ENCODE peak calls at places on chromosomes 13 and 19, in seven cellular contexts. One of them, this sample, is unnamed. For H3K27me3, the result is how much of the 10 kb centered on the place peaks cover.

GRCh38 chr19:28386080-28386869 is 826.7 kb downstream of the UQCRFS1 start:
- DNase-seq in GM23338: no peak
- DNase-seq in ovary: no peak
- DNase-seq in SK-N-SH: no peak
- DNase-seq in cardiac muscle cell: no peak
- DNase-seq in fibroblast of lung: no peak
- DNase-seq in BE2C: no peak
- DNase-seq in this sample: no peak

GRCh38 chr19:6955082-6955481 is 66.1 kb downstream of the MBD3L2B start:
- DNase-seq in GM23338: no peak
- DNase-seq in ovary: no peak
- DNase-seq in fibroblast of lung: no peak
- DNase-seq in cardiac muscle cell: no peak
- DNase-seq in BE2C: no peak
- DNase-seq in SK-N-SH: no peak
- DNase-seq in this sample: no peak

GRCh38 chr19:489418-490196 is 6.7 kb upstream of the MADCAM1 start:
- DNase-seq in BE2C: no peak
- DNase-seq in GM23338: peak
- DNase-seq in cardiac muscle cell: peak
- DNase-seq in SK-N-SH: peak
- DNase-seq in ovary: no peak
- DNase-seq in fibroblast of lung: peak
- DNase-seq in this sample: no peak

GRCh38 chr19:6728346-6728745 is 7.9 kb upstream of the C3 start:
- DNase-seq in GM23338: no peak
- DNase-seq in ovary: no peak
- DNase-seq in cardiac muscle cell: no peak
- DNase-seq in SK-N-SH: no peak
- DNase-seq in fibroblast of lung: no peak
- DNase-seq in BE2C: no peak
- DNase-seq in this sample: no peak

GRCh38 chr13:74367193-74367592 is 233.0 kb upstream of the KLF12 start:
- DNase-seq in cardiac muscle cell: no peak
- DNase-seq in ovary: no peak
- DNase-seq in BE2C: no peak
- DNase-seq in GM23338: no peak
- DNase-seq in fibroblast of lung: no peak
- DNase-seq in SK-N-SH: no peak
- DNase-seq in this sample: no peak

GRCh38 chr13:99968521-99969367 is 2.8 kb downstream of the ZIC5 start:
- DNase-seq in BE2C: no peak
- DNase-seq in cardiac muscle cell: no peak
- DNase-seq in fibroblast of lung: no peak
- DNase-seq in GM23338: peak
- DNase-seq in ovary: no peak
- DNase-seq in SK-N-SH: peak
- DNase-seq in this sample: no peak

GRCh38 chr19:46861691-46862503 is 1.1 kb downstream of the ARHGAP35 start:
- DNase-seq in fibroblast of lung: no peak
- DNase-seq in SK-N-SH: no peak
- DNase-seq in GM23338: peak
- DNase-seq in ovary: peak
- DNase-seq in BE2C: no peak
- DNase-seq in cardiac muscle cell: no peak
- DNase-seq in this sample: no peak

GRCh38 chr13:75467009-75467728 is 14.8 kb downstream of the TBC1D4 start:
- DNase-seq in GM23338: no peak
- DNase-seq in BE2C: no peak
- DNase-seq in ovary: no peak
- DNase-seq in cardiac muscle cell: no peak
- DNase-seq in fibroblast of lung: no peak
- DNase-seq in SK-N-SH: no peak
- DNase-seq in this sample: no peak

GRCh38 chr19:17775245-17775927 is 19.6 kb upstream of the B3GNT3 start:
- DNase-seq in GM23338: peak
- DNase-seq in cardiac muscle cell: peak
- DNase-seq in SK-N-SH: peak
- DNase-seq in BE2C: peak
- DNase-seq in ovary: no peak
- DNase-seq in fibroblast of lung: no peak
- DNase-seq in this sample: no peak

GRCh38 chr13:99199541-99200432 is 867 bp upstream of the UBAC2 start:
- DNase-seq in SK-N-SH: no peak
- DNase-seq in cardiac muscle cell: no peak
- DNase-seq in GM23338: no peak
- DNase-seq in ovary: no peak
- DNase-seq in BE2C: peak
- DNase-seq in fibroblast of lung: peak
- DNase-seq in this sample: no peak

GRCh38 chr13:100235311-100235901 is 146.5 kb downstream of the PCCA start:
- DNase-seq in BE2C: peak
- DNase-seq in ovary: no peak
- DNase-seq in cardiac muscle cell: peak
- DNase-seq in GM23338: peak
- DNase-seq in SK-N-SH: peak
- DNase-seq in fibroblast of lung: peak
- DNase-seq in this sample: no peak

GRCh38 chr13:47179321-47179720 is 282.5 kb upstream of the HTR2A start:
- DNase-seq in GM23338: no peak
- DNase-seq in BE2C: no peak
- DNase-seq in fibroblast of lung: no peak
- DNase-seq in ovary: no peak
- DNase-seq in cardiac muscle cell: no peak
- DNase-seq in SK-N-SH: no peak
- DNase-seq in this sample: no peak

GRCh38 chr13:113150545-113151365 is 7.7 kb upstream of the PROZ start:
- DNase-seq in BE2C: no peak
- DNase-seq in SK-N-SH: no peak
- DNase-seq in ovary: no peak
- DNase-seq in fibroblast of lung: no peak
- DNase-seq in GM23338: no peak
- DNase-seq in cardiac muscle cell: no peak
- DNase-seq in this sample: no peak

GRCh38 chr13:100423375-100423774 is 165.2 kb downstream of the GGACT start:
- DNase-seq in BE2C: no peak
- DNase-seq in fibroblast of lung: no peak
- DNase-seq in ovary: no peak
- DNase-seq in cardiac muscle cell: peak
- DNase-seq in GM23338: no peak
- DNase-seq in SK-N-SH: no peak
- DNase-seq in this sample: no peak

GRCh38 chr19:6271251-6271650 is 8.5 kb downstream of the MLLT1 start:
- DNase-seq in GM23338: peak
- DNase-seq in cardiac muscle cell: no peak
- DNase-seq in ovary: peak
- DNase-seq in SK-N-SH: peak
- DNase-seq in fibroblast of lung: peak
- DNase-seq in BE2C: no peak
- DNase-seq in this sample: no peak

GRCh38 chr19:33802801-33803200 is 6.1 kb downstream of the KCTD15 start:
- DNase-seq in SK-N-SH: no peak
- DNase-seq in cardiac muscle cell: no peak
- DNase-seq in fibroblast of lung: no peak
- DNase-seq in GM23338: no peak
- DNase-seq in BE2C: no peak
- DNase-seq in ovary: no peak
- DNase-seq in this sample: no peak

GRCh38 chr13:48859168-48860105 is 116.3 kb upstream of the FNDC3A start:
- DNase-seq in GM23338: peak
- DNase-seq in cardiac muscle cell: no peak
- DNase-seq in ovary: no peak
- DNase-seq in fibroblast of lung: no peak
- DNase-seq in SK-N-SH: no peak
- DNase-seq in BE2C: no peak
- DNase-seq in this sample: no peak

GRCh38 chr19:42386974-42387707 is 3.0 kb downstream of the CNFN start:
- DNase-seq in GM23338: peak
- DNase-seq in fibroblast of lung: peak
- DNase-seq in ovary: peak
- DNase-seq in BE2C: peak
- DNase-seq in cardiac muscle cell: peak
- DNase-seq in SK-N-SH: peak
- DNase-seq in this sample: no peak

GRCh38 chr13:73985789-73986188 is 148.4 kb downstream of the KLF12 start:
- DNase-seq in ovary: no peak
- DNase-seq in cardiac muscle cell: no peak
- DNase-seq in fibroblast of lung: no peak
- DNase-seq in GM23338: no peak
- DNase-seq in BE2C: no peak
- DNase-seq in SK-N-SH: no peak
- DNase-seq in this sample: no peak

GRCh38 chr13:42396501-42396900 is 124.5 kb downstream of the AKAP11 start:
- DNase-seq in ovary: no peak
- DNase-seq in fibroblast of lung: no peak
- DNase-seq in cardiac muscle cell: no peak
- DNase-seq in SK-N-SH: no peak
- DNase-seq in GM23338: no peak
- DNase-seq in BE2C: no peak
- DNase-seq in this sample: no peak

GRCh38 chr13:45367358-45367757 is 26.4 kb upstream of the TPT1 start:
- DNase-seq in SK-N-SH: no peak
- DNase-seq in BE2C: no peak
- DNase-seq in ovary: no peak
- DNase-seq in fibroblast of lung: peak
- DNase-seq in GM23338: peak
- DNase-seq in cardiac muscle cell: peak
- DNase-seq in this sample: peak

DNA sequence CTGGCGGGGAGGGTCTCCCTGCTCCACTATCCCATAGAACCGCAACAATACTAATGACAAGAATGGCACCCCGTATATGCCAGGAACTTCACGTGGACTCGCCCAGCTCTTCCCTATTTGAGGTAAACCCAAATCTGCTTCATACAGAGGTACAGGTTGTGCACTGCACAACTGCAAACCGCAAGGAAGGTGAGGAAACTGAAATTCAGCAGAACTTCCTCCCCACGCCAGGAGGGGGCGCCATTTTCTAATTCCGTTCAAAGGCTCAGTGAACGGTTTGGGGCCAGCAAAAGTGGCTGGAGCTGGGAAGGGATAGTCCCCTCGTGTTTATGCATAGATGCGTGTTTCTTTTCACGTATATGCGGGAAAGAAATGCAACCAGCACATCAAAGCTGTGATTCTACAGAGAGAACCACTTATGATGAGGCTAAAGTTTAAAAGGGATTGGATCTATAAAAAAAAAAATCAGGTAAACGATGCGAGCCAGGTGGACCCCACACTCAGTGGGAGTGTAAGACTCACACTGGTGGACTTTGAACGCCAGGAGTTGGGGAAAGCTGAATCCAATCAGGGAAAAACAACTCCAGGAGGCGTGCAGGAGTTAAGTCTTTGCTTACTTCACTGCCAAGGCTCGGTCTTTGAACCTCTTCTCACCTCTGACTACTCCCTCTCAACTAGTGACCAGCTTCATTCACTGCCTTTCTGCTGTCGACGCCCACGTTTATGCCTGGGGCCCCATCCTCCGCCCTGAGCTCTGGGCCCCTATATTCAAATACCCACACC is 20.3 kb downstream of the C19orf81 start:
- DNase-seq in SK-N-SH: peak
- DNase-seq in GM23338: peak
- DNase-seq in BE2C: peak
- DNase-seq in fibroblast of lung: peak
- DNase-seq in cardiac muscle cell: peak
- DNase-seq in ovary: no peak
- DNase-seq in this sample: no peak
- H3K27me3 ChIP-seq in SK-N-SH: under half
- H3K27me3 ChIP-seq in GM23338: half or more
- H3K27me3 ChIP-seq in BE2C: under half
- H3K27me3 ChIP-seq in fibroblast of lung: under half
- H3K27me3 ChIP-seq in cardiac muscle cell: half or more
- H3K27me3 ChIP-seq in ovary: under half
- H3K27me3 ChIP-seq in this sample: under half

GRCh38 chr13:110301083-110301482 is 5.9 kb downstream of the COL4A1 start:
- DNase-seq in fibroblast of lung: no peak
- DNase-seq in GM23338: no peak
- DNase-seq in ovary: no peak
- DNase-seq in SK-N-SH: no peak
- DNase-seq in BE2C: no peak
- DNase-seq in cardiac muscle cell: no peak
- DNase-seq in this sample: no peak
- H3K27me3 ChIP-seq in fibroblast of lung: under half
- H3K27me3 ChIP-seq in GM23338: under half
- H3K27me3 ChIP-seq in ovary: under half
- H3K27me3 ChIP-seq in SK-N-SH: under half
- H3K27me3 ChIP-seq in BE2C: half or more
- H3K27me3 ChIP-seq in cardiac muscle cell: under half
- H3K27me3 ChIP-seq in this sample: under half

DNA sequence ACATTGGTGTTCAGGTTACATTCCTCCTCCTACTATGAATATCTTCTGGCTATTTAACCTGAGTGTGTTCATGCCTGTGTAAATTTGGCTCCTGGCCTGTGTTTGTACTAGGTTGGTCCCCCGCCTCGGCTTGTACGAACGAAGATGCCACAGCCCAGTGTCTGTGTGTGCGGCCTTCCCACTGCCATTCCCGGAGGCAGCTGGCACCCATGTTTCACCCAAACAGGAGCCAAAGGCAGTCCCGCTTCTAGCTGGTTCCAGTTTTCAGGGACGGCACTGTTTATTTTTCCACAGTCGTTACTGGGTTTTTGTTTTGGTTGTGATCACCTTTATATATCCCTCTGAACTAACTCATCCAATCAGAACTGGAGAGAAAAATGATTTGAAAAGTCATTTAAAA is 102.5 kb upstream of the ZNF536 start:
- DNase-seq in GM23338: no peak
- DNase-seq in cardiac muscle cell: no peak
- DNase-seq in SK-N-SH: no peak
- DNase-seq in ovary: no peak
- DNase-seq in fibroblast of lung: no peak
- DNase-seq in BE2C: no peak
- DNase-seq in this sample: no peak
- H3K27me3 ChIP-seq in GM23338: under half
- H3K27me3 ChIP-seq in cardiac muscle cell: under half
- H3K27me3 ChIP-seq in SK-N-SH: under half
- H3K27me3 ChIP-seq in ovary: under half
- H3K27me3 ChIP-seq in fibroblast of lung: under half
- H3K27me3 ChIP-seq in BE2C: under half
- H3K27me3 ChIP-seq in this sample: under half

GRCh38 chr19:50702870-50703829 is 16.5 kb downstream of the SHANK1 start:
- DNase-seq in GM23338: peak
- DNase-seq in cardiac muscle cell: peak
- DNase-seq in ovary: no peak
- DNase-seq in fibroblast of lung: no peak
- DNase-seq in BE2C: peak
- DNase-seq in SK-N-SH: no peak
- DNase-seq in this sample: no peak

GRCh38 chr19:50702158-50702869 is 17.3 kb downstream of the SHANK1 start:
- DNase-seq in GM23338: no peak
- DNase-seq in cardiac muscle cell: no peak
- DNase-seq in BE2C: no peak
- DNase-seq in SK-N-SH: no peak
- DNase-seq in ovary: no peak
- DNase-seq in fibroblast of lung: no peak
- DNase-seq in this sample: no peak

GRCh38 chr19:50706387-50706786 is 13.2 kb downstream of the SHANK1 start:
- DNase-seq in SK-N-SH: no peak
- DNase-seq in GM23338: no peak
- DNase-seq in ovary: no peak
- DNase-seq in BE2C: no peak
- DNase-seq in cardiac muscle cell: no peak
- DNase-seq in fibroblast of lung: no peak
- DNase-seq in this sample: no peak

GRCh38 chr19:50705422-50706019 is 14.1 kb downstream of the SHANK1 start:
- DNase-seq in fibroblast of lung: peak
- DNase-seq in BE2C: peak
- DNase-seq in SK-N-SH: peak
- DNase-seq in cardiac muscle cell: peak
- DNase-seq in GM23338: peak
- DNase-seq in ovary: no peak
- DNase-seq in this sample: no peak

GRCh38 chr19:50703915-50704548 is 15.6 kb downstream of the SHANK1 start:
- DNase-seq in BE2C: peak
- DNase-seq in fibroblast of lung: no peak
- DNase-seq in SK-N-SH: no peak
- DNase-seq in GM23338: peak
- DNase-seq in ovary: no peak
- DNase-seq in cardiac muscle cell: peak
- DNase-seq in this sample: no peak
- H3K27me3 ChIP-seq in BE2C: under half
- H3K27me3 ChIP-seq in fibroblast of lung: under half
- H3K27me3 ChIP-seq in SK-N-SH: under half
- H3K27me3 ChIP-seq in GM23338: under half
- H3K27me3 ChIP-seq in ovary: under half
- H3K27me3 ChIP-seq in cardiac muscle cell: under half
- H3K27me3 ChIP-seq in this sample: under half

This sample was measured in thoracic aorta.